ENCODE peak calls at places on chromosome 18, in six cellular contexts. One of them, this sample, is unnamed.

GRCh38 chr18:77395941-77396340 is 146.3 kb downstream of the GALR1 start:
- DNase-seq in hepatocyte: no peak
- DNase-seq in fibroblast of lung: no peak
- DNase-seq in mammary epithelial cell: no peak
- DNase-seq in osteoblast: no peak
- DNase-seq in MM.1S: no peak
- DNase-seq in this sample: no peak

GRCh38 chr18:75207298-75208054 is 1.5 kb downstream of the PTGR3 start:
- DNase-seq in hepatocyte: no peak
- DNase-seq in mammary epithelial cell: peak; percentile 40
- DNase-seq in osteoblast: peak; percentile 94
- DNase-seq in fibroblast of lung: peak; percentile 65
- DNase-seq in MM.1S: no peak
- DNase-seq in this sample: no peak

GRCh38 chr18:51953521-51953920 is 386.5 kb upstream of the DCC start:
- DNase-seq in MM.1S: no peak
- DNase-seq in fibroblast of lung: no peak
- DNase-seq in mammary epithelial cell: peak; percentile 9
- DNase-seq in osteoblast: no peak
- DNase-seq in hepatocyte: no peak
- DNase-seq in this sample: no peak

GRCh38 chr18:47175283-47175894 is 775 bp downstream of the IER3IP1 start:
- DNase-seq in MM.1S: no peak
- DNase-seq in mammary epithelial cell: no peak
- DNase-seq in osteoblast: no peak
- DNase-seq in hepatocyte: no peak
- DNase-seq in fibroblast of lung: no peak
- DNase-seq in this sample: peak; percentile 27

GRCh38 chr18:11279461-11279860 is 130.1 kb upstream of the PIEZO2 start:
- DNase-seq in hepatocyte: no peak
- DNase-seq in MM.1S: no peak
- DNase-seq in mammary epithelial cell: no peak
- DNase-seq in fibroblast of lung: no peak
- DNase-seq in osteoblast: no peak
- DNase-seq in this sample: no peak

GRCh38 chr18:27794527-27794926 is 382.4 kb downstream of the CDH2 start:
- DNase-seq in hepatocyte: no peak
- DNase-seq in mammary epithelial cell: no peak
- DNase-seq in fibroblast of lung: no peak
- DNase-seq in osteoblast: no peak
- DNase-seq in MM.1S: no peak
- DNase-seq in this sample: no peak

GRCh38 chr18:44693030-44693784 is 12.5 kb downstream of the SETBP1 start:
- DNase-seq in hepatocyte: no peak
- DNase-seq in fibroblast of lung: peak; percentile 74
- DNase-seq in MM.1S: no peak
- DNase-seq in mammary epithelial cell: peak; percentile 93
- DNase-seq in osteoblast: peak; percentile 81
- DNase-seq in this sample: no peak

GRCh38 chr18:21000667-21001066 is 110.9 kb downstream of the ROCK1 start:
- DNase-seq in hepatocyte: no peak
- DNase-seq in osteoblast: peak; percentile 41
- DNase-seq in fibroblast of lung: peak; percentile 31
- DNase-seq in mammary epithelial cell: peak; percentile 20
- DNase-seq in MM.1S: no peak
- DNase-seq in this sample: no peak

GRCh38 chr18:75314117-75314516 is 103.5 kb downstream of the TSHZ1 start:
- DNase-seq in osteoblast: no peak
- DNase-seq in fibroblast of lung: no peak
- DNase-seq in hepatocyte: no peak
- DNase-seq in mammary epithelial cell: no peak
- DNase-seq in MM.1S: no peak
- DNase-seq in this sample: no peak

GRCh38 chr18:57846258-57846657 is 43.1 kb upstream of the ATP8B1 start:
- DNase-seq in MM.1S: no peak
- DNase-seq in fibroblast of lung: peak; percentile 92
- DNase-seq in mammary epithelial cell: peak; percentile 33
- DNase-seq in hepatocyte: peak; percentile 64
- DNase-seq in osteoblast: peak; percentile 67
- DNase-seq in this sample: peak; percentile 87

GRCh38 chr18:1350931-1351450 is 446.3 kb downstream of the ADCYAP1 start:
- DNase-seq in hepatocyte: no peak
- DNase-seq in fibroblast of lung: no peak
- DNase-seq in mammary epithelial cell: no peak
- DNase-seq in MM.1S: no peak
- DNase-seq in osteoblast: no peak
- DNase-seq in this sample: no peak

GRCh38 chr18:1357724-1358123 is 453.1 kb downstream of the ADCYAP1 start:
- DNase-seq in mammary epithelial cell: no peak
- DNase-seq in fibroblast of lung: no peak
- DNase-seq in MM.1S: no peak
- DNase-seq in osteoblast: no peak
- DNase-seq in hepatocyte: no peak
- DNase-seq in this sample: no peak

GRCh38 chr18:1353025-1353424 is 448.4 kb downstream of the ADCYAP1 start:
- DNase-seq in MM.1S: no peak
- DNase-seq in fibroblast of lung: no peak
- DNase-seq in osteoblast: no peak
- DNase-seq in hepatocyte: no peak
- DNase-seq in mammary epithelial cell: no peak
- DNase-seq in this sample: no peak
- H3K4me2 ChIP-seq in MM.1S: no peak overlapping the region
- H3K4me2 ChIP-seq in fibroblast of lung: no peak overlapping the region
- H3K4me2 ChIP-seq in osteoblast: no peak overlapping the region
- H3K4me2 ChIP-seq in hepatocyte: no peak overlapping the region
- H3K4me2 ChIP-seq in mammary epithelial cell: no peak overlapping the region
- H3K4me2 ChIP-seq in this sample: no peak overlapping the region

GRCh38 chr18:79508565-79509535 is 113.1 kb downstream of the NFATC1 start:
- DNase-seq in mammary epithelial cell: no peak
- DNase-seq in MM.1S: no peak
- DNase-seq in hepatocyte: no peak
- DNase-seq in osteoblast: peak; percentile 65
- DNase-seq in fibroblast of lung: no peak
- DNase-seq in this sample: no peak
- H3K4me2 ChIP-seq in mammary epithelial cell: no peak overlapping the region
- H3K4me2 ChIP-seq in MM.1S: no peak overlapping the region
- H3K4me2 ChIP-seq in hepatocyte: no peak overlapping the region
- H3K4me2 ChIP-seq in osteoblast: peak overlapping the region; percentile 94
- H3K4me2 ChIP-seq in fibroblast of lung: no peak overlapping the region
- H3K4me2 ChIP-seq in this sample: peak overlapping the region; percentile 81

DNA sequence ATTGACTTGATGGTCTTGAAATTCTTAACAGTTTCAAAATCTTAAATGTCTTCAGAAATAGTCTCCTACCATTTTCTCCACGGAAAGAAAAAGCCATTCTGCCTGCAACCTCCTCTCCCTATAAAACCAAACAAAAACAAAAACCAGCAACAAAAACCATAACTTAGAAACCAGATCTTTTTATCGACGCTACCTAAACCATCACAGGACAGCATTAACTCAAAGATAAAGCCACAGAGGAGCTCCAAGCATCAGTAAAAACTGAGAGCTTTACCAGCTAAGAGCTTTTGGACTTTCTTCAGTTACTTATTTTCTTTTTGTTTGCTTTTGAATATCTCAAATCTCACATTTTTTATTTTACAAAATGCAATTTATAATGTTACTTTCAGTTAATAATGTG is 12.8 kb downstream of the CD226 start:
- DNase-seq in mammary epithelial cell: no peak
- DNase-seq in osteoblast: no peak
- DNase-seq in fibroblast of lung: no peak
- DNase-seq in MM.1S: no peak
- DNase-seq in hepatocyte: no peak
- DNase-seq in this sample: no peak
- H3K4me2 ChIP-seq in mammary epithelial cell: no peak overlapping the region
- H3K4me2 ChIP-seq in osteoblast: no peak overlapping the region
- H3K4me2 ChIP-seq in fibroblast of lung: no peak overlapping the region
- H3K4me2 ChIP-seq in MM.1S: no peak overlapping the region
- H3K4me2 ChIP-seq in hepatocyte: no peak overlapping the region
- H3K4me2 ChIP-seq in this sample: no peak overlapping the region

GRCh38 chr18:2723207-2723606 is 67.7 kb downstream of the SMCHD1 start:
- DNase-seq in osteoblast: no peak
- DNase-seq in mammary epithelial cell: no peak
- DNase-seq in MM.1S: no peak
- DNase-seq in fibroblast of lung: no peak
- DNase-seq in hepatocyte: no peak
- DNase-seq in this sample: no peak
- H3K4me2 ChIP-seq in osteoblast: no peak overlapping the region
- H3K4me2 ChIP-seq in mammary epithelial cell: no peak overlapping the region
- H3K4me2 ChIP-seq in MM.1S: no peak overlapping the region
- H3K4me2 ChIP-seq in fibroblast of lung: no peak overlapping the region
- H3K4me2 ChIP-seq in hepatocyte: no peak overlapping the region
- H3K4me2 ChIP-seq in this sample: no peak overlapping the region

GRCh38 chr18:23743733-23744333 is 54.6 kb downstream of the LAMA3 start:
- DNase-seq in hepatocyte: no peak
- DNase-seq in mammary epithelial cell: no peak
- DNase-seq in MM.1S: no peak
- DNase-seq in osteoblast: no peak
- DNase-seq in fibroblast of lung: no peak
- DNase-seq in this sample: no peak
- H3K4me2 ChIP-seq in hepatocyte: no peak overlapping the region
- H3K4me2 ChIP-seq in mammary epithelial cell: no peak overlapping the region
- H3K4me2 ChIP-seq in MM.1S: no peak overlapping the region
- H3K4me2 ChIP-seq in osteoblast: no peak overlapping the region
- H3K4me2 ChIP-seq in fibroblast of lung: no peak overlapping the region
- H3K4me2 ChIP-seq in this sample: no peak overlapping the region

DNA sequence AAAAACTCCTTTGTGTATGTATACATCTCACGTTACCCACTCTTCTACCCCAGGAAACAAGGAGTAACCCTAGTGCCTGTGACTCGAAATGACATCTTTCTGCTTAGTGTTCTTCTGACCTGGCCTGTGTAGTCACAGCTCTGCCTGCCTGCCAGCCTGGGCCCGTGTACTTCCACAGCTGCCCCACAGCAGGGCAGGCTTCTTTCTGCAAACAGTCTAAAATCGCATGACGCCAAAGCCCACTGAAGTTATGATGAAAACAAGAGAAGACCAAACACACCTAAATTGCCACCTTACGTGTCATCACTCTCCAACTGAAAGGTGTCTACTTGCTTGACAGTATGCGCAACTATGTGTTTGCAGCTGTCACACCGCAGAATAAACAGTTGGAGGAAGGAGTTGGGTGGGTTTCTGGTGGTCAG is 1.5 kb downstream of the GAREM1 start:
- DNase-seq in mammary epithelial cell: peak; percentile 40
- DNase-seq in osteoblast: peak; percentile 88
- DNase-seq in hepatocyte: peak; percentile 58
- DNase-seq in fibroblast of lung: peak; percentile 32
- DNase-seq in MM.1S: peak; percentile 58
- DNase-seq in this sample: peak; percentile 12
- H3K4me2 ChIP-seq in mammary epithelial cell: peak overlapping the region; percentile 78
- H3K4me2 ChIP-seq in osteoblast: peak overlapping the region; percentile 90
- H3K4me2 ChIP-seq in hepatocyte: peak overlapping the region; percentile 81
- H3K4me2 ChIP-seq in fibroblast of lung: peak overlapping the region; percentile 89
- H3K4me2 ChIP-seq in MM.1S: peak overlapping the region; percentile 84
- H3K4me2 ChIP-seq in this sample: peak overlapping the region; percentile 68

DNA sequence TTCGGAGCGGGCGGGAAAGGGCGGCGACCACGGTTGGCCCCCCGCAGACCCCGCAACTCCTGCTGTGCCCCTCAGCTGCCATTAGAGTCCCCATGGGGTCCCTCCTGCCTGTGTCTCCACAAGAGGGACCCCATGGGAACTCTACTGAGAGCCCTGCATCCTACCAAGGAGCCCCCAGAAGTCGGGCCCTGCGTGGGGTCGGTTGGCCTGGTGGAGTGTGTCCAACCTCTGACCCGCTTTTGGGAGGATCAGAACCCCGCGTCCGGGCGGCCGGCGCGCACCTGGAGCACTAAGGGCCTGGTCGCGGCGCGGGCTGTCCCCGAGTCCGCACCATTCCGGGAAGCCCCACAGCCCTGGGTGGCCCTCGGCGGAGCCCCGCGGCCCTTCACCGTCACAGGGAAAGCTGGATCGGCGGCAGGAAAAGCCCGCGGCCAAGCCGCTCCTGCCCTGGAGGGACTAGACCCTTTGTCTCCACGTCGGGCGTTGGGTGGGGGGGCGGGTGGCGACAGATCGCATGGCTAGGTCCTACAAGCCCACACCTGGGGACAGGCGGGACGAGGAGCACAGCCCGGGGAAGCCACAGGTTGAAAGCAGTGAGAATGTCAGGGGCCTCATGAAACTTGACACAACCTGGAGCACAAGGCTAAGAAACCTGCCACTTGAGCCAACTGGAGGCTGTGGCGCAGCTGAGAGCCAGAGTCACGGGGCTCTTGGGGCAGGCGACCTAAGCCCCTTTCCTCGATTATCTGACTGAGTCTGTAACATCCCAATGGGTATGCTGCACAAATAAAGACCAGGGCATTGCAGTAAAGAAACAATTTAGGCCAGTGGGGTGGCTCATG is 11.2 kb upstream of the CXXC1 start:
- DNase-seq in hepatocyte: no peak
- DNase-seq in fibroblast of lung: no peak
- DNase-seq in MM.1S: no peak
- DNase-seq in osteoblast: no peak
- DNase-seq in mammary epithelial cell: no peak
- DNase-seq in this sample: no peak
- H3K4me2 ChIP-seq in hepatocyte: peak overlapping the region; percentile 95
- H3K4me2 ChIP-seq in fibroblast of lung: peak overlapping the region; percentile 94
- H3K4me2 ChIP-seq in MM.1S: peak overlapping the region; percentile 78
- H3K4me2 ChIP-seq in osteoblast: peak overlapping the region; percentile 98
- H3K4me2 ChIP-seq in mammary epithelial cell: peak overlapping the region; percentile 76
- H3K4me2 ChIP-seq in this sample: peak overlapping the region; percentile 84

DNA sequence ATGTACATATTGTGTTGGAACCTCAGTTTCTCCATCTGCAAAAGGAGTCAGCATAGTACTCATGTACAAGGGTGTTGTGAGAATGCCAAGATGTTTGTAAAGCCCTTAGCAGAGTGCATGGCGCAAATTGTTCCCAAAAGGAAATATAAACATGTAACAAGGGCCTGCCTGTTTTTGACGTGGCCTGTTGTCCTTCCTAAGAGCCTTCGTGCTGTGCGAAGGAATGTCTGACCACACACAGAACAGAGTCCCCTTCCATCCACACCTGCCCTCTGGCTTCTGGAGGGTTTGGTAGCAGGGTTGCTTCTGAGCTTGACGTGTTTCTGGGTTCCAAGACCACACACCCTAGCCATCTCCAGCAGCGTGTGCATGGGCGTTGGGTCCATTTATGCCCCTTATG is 34.9 kb downstream of the CABLES1 start:
- DNase-seq in hepatocyte: no peak
- DNase-seq in fibroblast of lung: no peak
- DNase-seq in osteoblast: no peak
- DNase-seq in MM.1S: no peak
- DNase-seq in mammary epithelial cell: no peak
- DNase-seq in this sample: no peak
- H3K4me2 ChIP-seq in hepatocyte: no peak overlapping the region
- H3K4me2 ChIP-seq in fibroblast of lung: no peak overlapping the region
- H3K4me2 ChIP-seq in osteoblast: no peak overlapping the region
- H3K4me2 ChIP-seq in MM.1S: no peak overlapping the region
- H3K4me2 ChIP-seq in mammary epithelial cell: no peak overlapping the region
- H3K4me2 ChIP-seq in this sample: no peak overlapping the region

DNA sequence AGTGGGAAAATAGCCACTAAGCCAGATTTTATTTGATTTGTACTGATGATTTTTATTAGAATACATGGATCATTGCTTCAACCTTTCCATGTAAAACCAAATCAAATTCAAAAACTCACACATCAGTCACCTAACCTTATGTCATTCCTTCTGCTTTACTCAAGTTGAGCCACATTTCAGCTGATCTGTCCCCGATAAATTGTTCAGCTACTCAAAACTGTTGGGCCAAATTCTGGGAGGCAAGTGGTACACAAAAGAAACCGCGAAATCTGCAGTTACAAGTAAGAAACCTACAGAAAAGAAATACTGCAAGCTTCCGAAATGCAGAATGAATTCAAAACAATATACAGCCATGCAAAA is 109.7 kb downstream of the TCF4 start:
- DNase-seq in hepatocyte: no peak
- DNase-seq in mammary epithelial cell: no peak
- DNase-seq in osteoblast: no peak
- DNase-seq in MM.1S: no peak
- DNase-seq in fibroblast of lung: no peak
- DNase-seq in this sample: no peak
- H3K4me2 ChIP-seq in hepatocyte: peak overlapping the region; percentile 69
- H3K4me2 ChIP-seq in mammary epithelial cell: peak overlapping the region; percentile 70
- H3K4me2 ChIP-seq in osteoblast: peak overlapping the region; percentile 98
- H3K4me2 ChIP-seq in MM.1S: no peak overlapping the region
- H3K4me2 ChIP-seq in fibroblast of lung: peak overlapping the region; percentile 98
- H3K4me2 ChIP-seq in this sample: peak overlapping the region; percentile 100

GRCh38 chr18:22179174-22179573 is 9.8 kb downstream of the GATA6 start:
- DNase-seq in MM.1S: no peak
- DNase-seq in hepatocyte: peak; percentile 55
- DNase-seq in fibroblast of lung: no peak
- DNase-seq in mammary epithelial cell: no peak
- DNase-seq in osteoblast: no peak
- DNase-seq in this sample: peak; percentile 75
- H3K4me2 ChIP-seq in MM.1S: no peak overlapping the region
- H3K4me2 ChIP-seq in hepatocyte: peak overlapping the region; percentile 84
- H3K4me2 ChIP-seq in fibroblast of lung: no peak overlapping the region
- H3K4me2 ChIP-seq in mammary epithelial cell: no peak overlapping the region
- H3K4me2 ChIP-seq in osteoblast: no peak overlapping the region
- H3K4me2 ChIP-seq in this sample: peak overlapping the region; percentile 98

This sample was measured in endothelial cell of umbilical vein.